ENCODE peak calls at places on chromosomes 3 and 15, in eight cellular contexts. K is EH; S is anterior cingulate cortex; L is NCI-H2227 treated with DMSO at 0.1 percent for 48 hours; D is mesothelial cell of epicardium; I is stimulated activated CD4-positive, alpha-beta T cell treated with anti-CD3 and anti-CD28 coated beads, Interleukin-1b, Interleukin-23, amount 100 ng/mL, for 4 hours; Y is fibroblast of the aortic adventitia; V is BE2C. R is an unnamed sample.

GRCh38 chr15:29272219-29272618 is 2.6 kb upstream of the NSMCE3 start:
- DNase-seq in K (no peak), S (no peak), L (no peak), D (no peak), I (no peak), Y (no peak), V (no peak), R (no peak)

GRCh38 chr3:143972495-143973351 is 1.1 kb downstream of the DIPK2A start:
- DNase-seq in K (peak), S (peak), L (peak), D (peak), I (peak), Y (peak), V (peak), R (peak)

GRCh38 chr3:16177962-16178627 is 3.6 kb downstream of the GALNT15 start:
- DNase-seq in K (peak), S (no peak), L (no peak), D (peak), I (peak), Y (peak), V (peak), R (peak)

GRCh38 chr3:48301814-48302194 is 31.7 kb downstream of the SPINK8 start:
- DNase-seq in K (peak), S (no peak), L (no peak), D (no peak), I (peak), Y (peak), V (no peak), R (peak)

GRCh38 chr3:153290278-153291015 is 128.4 kb downstream of the RAP2B start:
- DNase-seq in K (no peak), S (no peak), L (no peak), D (no peak), I (no peak), Y (peak), V (no peak), R (no peak)

GRCh38 chr3:183295211-183295610 is 42.2 kb downstream of the B3GNT5 start:
- DNase-seq in K (peak), S (no peak), L (no peak), D (no peak), I (no peak), Y (peak), V (no peak), R (peak)

GRCh38 chr3:118884748-118885206 is 149.9 kb downstream of the IGSF11 start:
- DNase-seq in K (peak), S (peak), L (peak), D (peak), I (peak), Y (peak), V (peak), R (peak)

GRCh38 chr3:187473778-187474406 is 105.7 kb downstream of the RTP4 start:
- DNase-seq in K (no peak), S (no peak), L (no peak), D (no peak), I (no peak), Y (no peak), V (no peak), R (no peak)

GRCh38 chr3:182755308-182756106 is 37.8 kb upstream of the ATP11B start:
- DNase-seq in K (peak), S (no peak), L (no peak), D (no peak), I (no peak), Y (peak), V (no peak), R (no peak)

GRCh38 chr15:52294881-52295420 is 653 bp downstream of the MYO5C start:
- DNase-seq in K (no peak), S (no peak), L (no peak), D (no peak), I (no peak), Y (no peak), V (no peak), R (no peak)

GRCh38 chr15:63870403-63871209 is 36.9 kb upstream of the HERC1 start:
- DNase-seq in K (peak), S (no peak), L (no peak), D (peak), I (no peak), Y (peak), V (no peak), R (no peak)

GRCh38 chr15:90379263-90379662 is 8.8 kb upstream of the IQGAP1 start:
- DNase-seq in K (no peak), S (no peak), L (no peak), D (no peak), I (no peak), Y (no peak), V (no peak), R (no peak)

GRCh38 chr3:124372784-124373183 is 357.5 kb upstream of the UMPS start:
- DNase-seq in K (no peak), S (no peak), L (no peak), D (no peak), I (no peak), Y (no peak), V (peak), R (no peak)

GRCh38 chr3:48141225-48142137 is 46.7 kb downstream of the CDC25A start:
- DNase-seq in K (no peak), S (no peak), L (no peak), D (no peak), I (no peak), Y (no peak), V (no peak), R (no peak)

GRCh38 chr3:113626513-113627371 is 69.7 kb downstream of the USF3 start:
- DNase-seq in K (peak), S (no peak), L (peak), D (no peak), I (no peak), Y (peak), V (peak), R (peak)

GRCh38 chr15:43957724-43958123 is 130.9 kb downstream of the WDR76 start:
- DNase-seq in K (no peak), S (no peak), L (no peak), D (no peak), I (no peak), Y (no peak), V (no peak), R (no peak)